ENCODE peak calls at places on chromosomes 3 and 15, in seven cellular contexts. One of them, this sample, is unnamed.
A peak's percentile ranks its signal among the peaks of the same experiment; 100 is the strongest.

GRCh38 chr15:90327313-90327712 is 24.8 kb upstream of the ZNF774 start:
- DNase-seq in NAMALWA: no peak
- DNase-seq in mucosa of gallbladder: no peak
- DNase-seq in activated T-cell treated with anti-CD3 and anti-CD28 coated beads, Interleukin-2, amount 50 U/mL, for 1 hour: no peak
- DNase-seq in T-helper 1 cell: no peak
- DNase-seq in IMR-90: no peak
- DNase-seq in stimulated activated CD4-positive, alpha-beta T cell treated with anti-CD3 and anti-CD28 coated beads, Interleukin-4, amount 100 ng/mL, for 1 hour: no peak
- DNase-seq in this sample: no peak

GRCh38 chr3:80099559-80099958 is 331.8 kb upstream of the ROBO1 start:
- DNase-seq in NAMALWA: no peak
- DNase-seq in mucosa of gallbladder: no peak
- DNase-seq in activated T-cell treated with anti-CD3 and anti-CD28 coated beads, Interleukin-2, amount 50 U/mL, for 1 hour: no peak
- DNase-seq in T-helper 1 cell: no peak
- DNase-seq in IMR-90: no peak
- DNase-seq in stimulated activated CD4-positive, alpha-beta T cell treated with anti-CD3 and anti-CD28 coated beads, Interleukin-4, amount 100 ng/mL, for 1 hour: no peak
- DNase-seq in this sample: no peak

GRCh38 chr3:17810759-17811158 is 68.3 kb upstream of the TBC1D5 start:
- DNase-seq in NAMALWA: no peak
- DNase-seq in mucosa of gallbladder: no peak
- DNase-seq in activated T-cell treated with anti-CD3 and anti-CD28 coated beads, Interleukin-2, amount 50 U/mL, for 1 hour: no peak
- DNase-seq in T-helper 1 cell: no peak
- DNase-seq in IMR-90: peak; percentile 37
- DNase-seq in stimulated activated CD4-positive, alpha-beta T cell treated with anti-CD3 and anti-CD28 coated beads, Interleukin-4, amount 100 ng/mL, for 1 hour: no peak
- DNase-seq in this sample: peak; percentile 48

GRCh38 chr3:42746455-42747450 is 26.3 kb downstream of the CCDC13 start:
- DNase-seq in NAMALWA: no peak
- DNase-seq in mucosa of gallbladder: peak; percentile 37
- DNase-seq in activated T-cell treated with anti-CD3 and anti-CD28 coated beads, Interleukin-2, amount 50 U/mL, for 1 hour: no peak
- DNase-seq in T-helper 1 cell: no peak
- DNase-seq in IMR-90: peak; percentile 55
- DNase-seq in stimulated activated CD4-positive, alpha-beta T cell treated with anti-CD3 and anti-CD28 coated beads, Interleukin-4, amount 100 ng/mL, for 1 hour: no peak
- DNase-seq in this sample: peak; percentile 23

GRCh38 chr3:86958534-86958933 is 32.4 kb downstream of the VGLL3 start:
- DNase-seq in NAMALWA: no peak
- DNase-seq in mucosa of gallbladder: no peak
- DNase-seq in activated T-cell treated with anti-CD3 and anti-CD28 coated beads, Interleukin-2, amount 50 U/mL, for 1 hour: no peak
- DNase-seq in T-helper 1 cell: no peak
- DNase-seq in IMR-90: peak; percentile 89
- DNase-seq in stimulated activated CD4-positive, alpha-beta T cell treated with anti-CD3 and anti-CD28 coated beads, Interleukin-4, amount 100 ng/mL, for 1 hour: no peak
- DNase-seq in this sample: peak; percentile 63

GRCh38 chr3:101842245-101842934 is 6.9 kb upstream of the NFKBIZ start:
- DNase-seq in NAMALWA: no peak
- DNase-seq in mucosa of gallbladder: no peak
- DNase-seq in activated T-cell treated with anti-CD3 and anti-CD28 coated beads, Interleukin-2, amount 50 U/mL, for 1 hour: no peak
- DNase-seq in T-helper 1 cell: no peak
- DNase-seq in IMR-90: no peak
- DNase-seq in stimulated activated CD4-positive, alpha-beta T cell treated with anti-CD3 and anti-CD28 coated beads, Interleukin-4, amount 100 ng/mL, for 1 hour: no peak
- DNase-seq in this sample: peak; percentile 11

GRCh38 chr15:27124287-27124830 is 153.4 kb downstream of the GABRG3 start:
- DNase-seq in NAMALWA: no peak
- DNase-seq in mucosa of gallbladder: peak; percentile 35
- DNase-seq in activated T-cell treated with anti-CD3 and anti-CD28 coated beads, Interleukin-2, amount 50 U/mL, for 1 hour: no peak
- DNase-seq in T-helper 1 cell: no peak
- DNase-seq in IMR-90: no peak
- DNase-seq in stimulated activated CD4-positive, alpha-beta T cell treated with anti-CD3 and anti-CD28 coated beads, Interleukin-4, amount 100 ng/mL, for 1 hour: no peak
- DNase-seq in this sample: no peak

GRCh38 chr15:73936181-73936580 is 9.9 kb downstream of the LOXL1 start:
- DNase-seq in NAMALWA: no peak
- DNase-seq in mucosa of gallbladder: peak; percentile 66
- DNase-seq in activated T-cell treated with anti-CD3 and anti-CD28 coated beads, Interleukin-2, amount 50 U/mL, for 1 hour: no peak
- DNase-seq in T-helper 1 cell: no peak
- DNase-seq in IMR-90: peak; percentile 83
- DNase-seq in stimulated activated CD4-positive, alpha-beta T cell treated with anti-CD3 and anti-CD28 coated beads, Interleukin-4, amount 100 ng/mL, for 1 hour: no peak
- DNase-seq in this sample: peak; percentile 72

GRCh38 chr3:101687142-101687931 is 819 bp upstream of the RPL24 start:
- DNase-seq in NAMALWA: no peak
- DNase-seq in mucosa of gallbladder: no peak
- DNase-seq in activated T-cell treated with anti-CD3 and anti-CD28 coated beads, Interleukin-2, amount 50 U/mL, for 1 hour: no peak
- DNase-seq in T-helper 1 cell: no peak
- DNase-seq in IMR-90: no peak
- DNase-seq in stimulated activated CD4-positive, alpha-beta T cell treated with anti-CD3 and anti-CD28 coated beads, Interleukin-4, amount 100 ng/mL, for 1 hour: no peak
- DNase-seq in this sample: no peak

GRCh38 chr15:33135355-33135781 is 59.1 kb downstream of the FMN1 start:
- DNase-seq in NAMALWA: no peak
- DNase-seq in mucosa of gallbladder: no peak
- DNase-seq in activated T-cell treated with anti-CD3 and anti-CD28 coated beads, Interleukin-2, amount 50 U/mL, for 1 hour: no peak
- DNase-seq in T-helper 1 cell: no peak
- DNase-seq in IMR-90: no peak
- DNase-seq in stimulated activated CD4-positive, alpha-beta T cell treated with anti-CD3 and anti-CD28 coated beads, Interleukin-4, amount 100 ng/mL, for 1 hour: no peak
- DNase-seq in this sample: no peak

GRCh38 chr15:90557651-90558084 is 27.9 kb downstream of the CRTC3 start:
- DNase-seq in NAMALWA: no peak
- DNase-seq in mucosa of gallbladder: peak; percentile 90
- DNase-seq in activated T-cell treated with anti-CD3 and anti-CD28 coated beads, Interleukin-2, amount 50 U/mL, for 1 hour: no peak
- DNase-seq in T-helper 1 cell: no peak
- DNase-seq in IMR-90: peak; percentile 65
- DNase-seq in stimulated activated CD4-positive, alpha-beta T cell treated with anti-CD3 and anti-CD28 coated beads, Interleukin-4, amount 100 ng/mL, for 1 hour: no peak
- DNase-seq in this sample: peak; percentile 25

GRCh38 chr3:33578325-33579180 is 138.3 kb upstream of the UBP1 start:
- DNase-seq in NAMALWA: no peak
- DNase-seq in mucosa of gallbladder: no peak
- DNase-seq in activated T-cell treated with anti-CD3 and anti-CD28 coated beads, Interleukin-2, amount 50 U/mL, for 1 hour: no peak
- DNase-seq in T-helper 1 cell: no peak
- DNase-seq in IMR-90: peak; percentile 35
- DNase-seq in stimulated activated CD4-positive, alpha-beta T cell treated with anti-CD3 and anti-CD28 coated beads, Interleukin-4, amount 100 ng/mL, for 1 hour: no peak
- DNase-seq in this sample: peak; percentile 41

GRCh38 chr3:110576962-110577361 is 494.7 kb upstream of the NECTIN3 start:
- DNase-seq in NAMALWA: no peak
- DNase-seq in mucosa of gallbladder: no peak
- DNase-seq in activated T-cell treated with anti-CD3 and anti-CD28 coated beads, Interleukin-2, amount 50 U/mL, for 1 hour: no peak
- DNase-seq in T-helper 1 cell: no peak
- DNase-seq in IMR-90: peak; percentile 92
- DNase-seq in stimulated activated CD4-positive, alpha-beta T cell treated with anti-CD3 and anti-CD28 coated beads, Interleukin-4, amount 100 ng/mL, for 1 hour: no peak
- DNase-seq in this sample: peak; percentile 82

GRCh38 chr15:73804421-73804820 is 51.3 kb upstream of the INSYN1 start:
- DNase-seq in NAMALWA: no peak
- DNase-seq in mucosa of gallbladder: no peak
- DNase-seq in activated T-cell treated with anti-CD3 and anti-CD28 coated beads, Interleukin-2, amount 50 U/mL, for 1 hour: no peak
- DNase-seq in T-helper 1 cell: no peak
- DNase-seq in IMR-90: no peak
- DNase-seq in stimulated activated CD4-positive, alpha-beta T cell treated with anti-CD3 and anti-CD28 coated beads, Interleukin-4, amount 100 ng/mL, for 1 hour: no peak
- DNase-seq in this sample: no peak

GRCh38 chr3:190012784-190013183 is 107.9 kb downstream of the P3H2 start:
- DNase-seq in NAMALWA: no peak
- DNase-seq in mucosa of gallbladder: no peak
- DNase-seq in activated T-cell treated with anti-CD3 and anti-CD28 coated beads, Interleukin-2, amount 50 U/mL, for 1 hour: no peak
- DNase-seq in T-helper 1 cell: no peak
- DNase-seq in IMR-90: no peak
- DNase-seq in stimulated activated CD4-positive, alpha-beta T cell treated with anti-CD3 and anti-CD28 coated beads, Interleukin-4, amount 100 ng/mL, for 1 hour: no peak
- DNase-seq in this sample: no peak

GRCh38 chr15:66833372-66833771 is 131.3 kb downstream of the SMAD6 start:
- DNase-seq in NAMALWA: peak; percentile 66
- DNase-seq in mucosa of gallbladder: no peak
- DNase-seq in activated T-cell treated with anti-CD3 and anti-CD28 coated beads, Interleukin-2, amount 50 U/mL, for 1 hour: no peak
- DNase-seq in T-helper 1 cell: no peak
- DNase-seq in IMR-90: no peak
- DNase-seq in stimulated activated CD4-positive, alpha-beta T cell treated with anti-CD3 and anti-CD28 coated beads, Interleukin-4, amount 100 ng/mL, for 1 hour: no peak
- DNase-seq in this sample: no peak

This sample was measured in mesenchymal stem cell.